ENCODE peak calls at places on chromosomes 2 and 18, in nine cellular contexts. Y is NCI-H510A treated with DMSO at 0.1 percent for 48 hours; K is kidney glomerular epithelial cell; H is nephron progenitor cell; E is 8988T; J is neural progenitor cell; F is stimulated activated CD4-positive, alpha-beta T cell treated with anti-CD3 and anti-CD28 coated beads, Interleukin-4, amount 100 ng/mL, for 24 hours; U is ACHN; W is NCI-H146. V is an unnamed sample.

GRCh38 chr2:28658369-28658768 is 93.3 kb upstream of the PPP1CB start:
- DNase-seq in F (no peak), K (peak), W (no peak), J (no peak), Y (peak), U (no peak), E (no peak), H (no peak), V (no peak)

GRCh38 chr2:162075689-162076132 is 1.7 kb upstream of the DPP4 start:
- DNase-seq in Y (no peak), U (no peak), E (no peak), K (no peak), J (no peak), H (no peak), W (no peak), F (no peak), V (no peak)

GRCh38 chr2:160006466-160006865 is 55.9 kb downstream of the PLA2R1 start:
- DNase-seq in F (no peak), W (no peak), K (no peak), E (no peak), H (no peak), J (no peak), U (no peak), Y (no peak), V (no peak)

GRCh38 chr2:226760412-226761194 is 39.0 kb downstream of the IRS1 start:
- DNase-seq in H (no peak), Y (no peak), W (no peak), U (peak), E (peak), J (no peak), F (no peak), K (no peak), V (no peak)

GRCh38 chr2:85911836-85912692 is 23.3 kb upstream of the ST3GAL5 start:
- DNase-seq in K (no peak), U (no peak), F (no peak), W (no peak), E (no peak), H (no peak), Y (no peak), J (no peak), V (no peak)

GRCh38 chr18:50955246-50955645 is 12.6 kb upstream of the ELAC1 start:
- DNase-seq in K (no peak), U (no peak), J (no peak), H (no peak), W (no peak), F (no peak), Y (no peak), E (no peak), V (no peak)

GRCh38 chr2:197191177-197191947 is 119.2 kb downstream of the ANKRD44 start:
- DNase-seq in K (peak), H (no peak), Y (peak), F (no peak), E (no peak), W (peak), J (peak), U (peak), V (no peak)

GRCh38 chr2:113219889-113220641 is 46.3 kb downstream of the PSD4 start:
- DNase-seq in W (no peak), H (no peak), J (peak), K (no peak), F (no peak), E (no peak), Y (peak), U (peak), V (no peak)

GRCh38 chr2:172834881-172835280 is 99.2 kb downstream of the RAPGEF4 start:
- DNase-seq in J (peak), E (no peak), F (no peak), W (no peak), Y (peak), U (no peak), H (no peak), K (no peak), V (no peak)

GRCh38 chr2:98470851-98471255 is 26.2 kb downstream of the INPP4A start:
- DNase-seq in K (no peak), J (no peak), H (no peak), Y (no peak), U (no peak), W (no peak), E (no peak), F (no peak), V (no peak)

GRCh38 chr2:70981421-70981820 is 3.0 kb downstream of the ANKRD53 start:
- DNase-seq in F (no peak), E (no peak), W (no peak), Y (no peak), J (no peak), U (no peak), H (no peak), K (no peak), V (no peak)

GRCh38 chr18:55150001-55150400 is 190.7 kb upstream of the CCDC68 start:
- DNase-seq in E (no peak), Y (no peak), W (no peak), K (no peak), J (no peak), F (no peak), H (peak), U (no peak), V (no peak)

GRCh38 chr2:64595397-64596160 is 58.1 kb downstream of the SERTAD2 start:
- DNase-seq in J (peak), K (no peak), W (peak), E (no peak), F (no peak), U (peak), H (no peak), Y (peak), V (no peak)

GRCh38 chr2:40760071-40760666 is 308.3 kb upstream of the SLC8A1 start:
- DNase-seq in J (peak), W (peak), H (peak), U (peak), F (no peak), K (peak), E (no peak), Y (peak), V (no peak)

GRCh38 chr2:202780514-202781021 is 91.0 kb downstream of the ICA1L start:
- DNase-seq in U (peak), H (no peak), K (peak), E (no peak), W (no peak), F (peak), Y (no peak), J (no peak), V (no peak)

GRCh38 chr2:119853777-119854399 is 94.2 kb downstream of the PTPN4 start:
- DNase-seq in H (no peak), W (no peak), K (no peak), F (no peak), E (no peak), J (peak), U (no peak), Y (no peak), V (no peak)

GRCh38 chr18:40356153-40356552 is 1598.9 kb upstream of the PIK3C3 start:
- DNase-seq in U (no peak), W (no peak), J (no peak), H (no peak), E (no peak), Y (no peak), K (no peak), F (no peak), V (no peak)

V was measured in effector CD8-positive, alpha-beta T cell.